ENCODE peak calls at places on chromosomes 6 and 20, in nine cellular contexts. R, F, H, A, O, K, Y, P and W are unnamed samples.

GRCh38 chr20:19401096-19401495 is 188.7 kb downstream of the SLC24A3 start:
- DNase-seq in R (no peak), F (no peak), H (no peak), A (no peak), O (no peak), K (no peak), Y (no peak), P (no peak), W (no peak)

GRCh38 chr20:64101731-64102621 is 5.4 kb downstream of the NPBWR2 start:
- DNase-seq in R (no peak), F (no peak), H (no peak), A (peak), O (peak), K (peak), Y (peak), P (no peak), W (no peak)

GRCh38 chr20:53867741-53868351 is 202.5 kb downstream of the BCAS1 start:
- DNase-seq in R (no peak), F (no peak), H (no peak), A (no peak), O (no peak), K (no peak), Y (no peak), P (no peak), W (no peak)

GRCh38 chr20:40931348-40932044 is 97.1 kb upstream of the TOP1 start:
- DNase-seq in R (no peak), F (no peak), H (no peak), A (no peak), O (no peak), K (no peak), Y (no peak), P (no peak), W (no peak)

GRCh38 chr6:42702200-42702599 is 20.2 kb downstream of the PRPH2 start:
- DNase-seq in R (peak), F (no peak), H (no peak), A (no peak), O (no peak), K (no peak), Y (no peak), P (no peak), W (no peak)

GRCh38 chr6:142718667-142719191 is 226.2 kb downstream of the HIVEP2 start:
- DNase-seq in R (no peak), F (no peak), H (no peak), A (no peak), O (no peak), K (no peak), Y (no peak), P (no peak), W (no peak)

GRCh38 chr6:89483111-89483720 is 50.3 kb downstream of the ANKRD6 start:
- DNase-seq in R (peak), F (no peak), H (peak), A (no peak), O (no peak), K (no peak), Y (no peak), P (no peak), W (no peak)

GRCh38 chr6:10433322-10433721 is 18.4 kb upstream of the TFAP2A start:
- DNase-seq in R (no peak), F (no peak), H (no peak), A (no peak), O (no peak), K (no peak), Y (no peak), P (no peak), W (no peak)

GRCh38 chr6:76770166-76770565 is 693.1 kb downstream of the HTR1B start:
- DNase-seq in R (no peak), F (no peak), H (no peak), A (no peak), O (no peak), K (no peak), Y (no peak), P (no peak), W (no peak)

GRCh38 chr20:64212750-64213149 is 42.8 kb upstream of the PCMTD2 start:
- DNase-seq in R (peak), F (no peak), H (no peak), A (no peak), O (no peak), K (no peak), Y (no peak), P (no peak), W (no peak)

GRCh38 chr6:27138837-27139752 is 108.4 kb upstream of the PRSS16 start:
- DNase-seq in R (peak), F (peak), H (no peak), A (peak), O (peak), K (peak), Y (peak), P (no peak), W (peak)

GRCh38 chr20:35503841-35504460 is 25.5 kb downstream of the C20orf173 start:
- DNase-seq in R (no peak), F (no peak), H (no peak), A (no peak), O (no peak), K (no peak), Y (no peak), P (no peak), W (no peak)

GRCh38 chr6:98324406-98324930 is 509.9 kb upstream of the POU3F2 start:
- DNase-seq in R (no peak), F (no peak), H (peak), A (no peak), O (no peak), K (no peak), Y (no peak), P (no peak), W (no peak)